ENCODE peak calls at places on chromosomes 16 and 17, in seven cellular contexts. One of them, this sample, is unnamed.

GRCh38 chr16:73002836-73003235 is 45.1 kb downstream of the ZFHX3 start:
- DNase-seq in sigmoid colon: no peak
- DNase-seq in tibial nerve: no peak
- DNase-seq in A549: no peak
- DNase-seq in esophagus muscularis mucosa: no peak
- DNase-seq in upper lobe of left lung: no peak
- DNase-seq in ovary: no peak
- DNase-seq in this sample: no peak

GRCh38 chr16:86740817-86741799 is 162.8 kb downstream of the FOXL1 start:
- DNase-seq in ovary: no peak
- DNase-seq in upper lobe of left lung: no peak
- DNase-seq in tibial nerve: no peak
- DNase-seq in sigmoid colon: peak; percentile 50
- DNase-seq in esophagus muscularis mucosa: no peak
- DNase-seq in A549: peak; percentile 62
- DNase-seq in this sample: no peak

GRCh38 chr16:3032624-3033023 is 4.1 kb downstream of the BICDL2 start:
- DNase-seq in A549: no peak
- DNase-seq in tibial nerve: no peak
- DNase-seq in esophagus muscularis mucosa: no peak
- DNase-seq in ovary: no peak
- DNase-seq in upper lobe of left lung: no peak
- DNase-seq in sigmoid colon: no peak
- DNase-seq in this sample: no peak

GRCh38 chr17:76967762-76968161 is 99.6 kb downstream of the MGAT5B start:
- DNase-seq in upper lobe of left lung: no peak
- DNase-seq in tibial nerve: no peak
- DNase-seq in esophagus muscularis mucosa: no peak
- DNase-seq in ovary: no peak
- DNase-seq in sigmoid colon: no peak
- DNase-seq in A549: no peak
- DNase-seq in this sample: no peak

GRCh38 chr16:58493756-58494431 is 6.0 kb upstream of the NDRG4 start:
- DNase-seq in tibial nerve: no peak
- DNase-seq in esophagus muscularis mucosa: no peak
- DNase-seq in ovary: no peak
- DNase-seq in upper lobe of left lung: no peak
- DNase-seq in A549: no peak
- DNase-seq in sigmoid colon: no peak
- DNase-seq in this sample: no peak

GRCh38 chr16:67470314-67470713 is 10.6 kb downstream of the ATP6V0D1 start:
- DNase-seq in ovary: peak; percentile 54
- DNase-seq in esophagus muscularis mucosa: no peak
- DNase-seq in tibial nerve: no peak
- DNase-seq in upper lobe of left lung: peak; percentile 89
- DNase-seq in A549: no peak
- DNase-seq in sigmoid colon: peak; percentile 86
- DNase-seq in this sample: peak; percentile 91

GRCh38 chr16:88515405-88515804 is 54.8 kb upstream of the ZC3H18 start:
- DNase-seq in tibial nerve: no peak
- DNase-seq in esophagus muscularis mucosa: no peak
- DNase-seq in upper lobe of left lung: no peak
- DNase-seq in ovary: no peak
- DNase-seq in sigmoid colon: no peak
- DNase-seq in A549: no peak
- DNase-seq in this sample: no peak

GRCh38 chr17:83104577-83105505 is 25.4 kb downstream of the METRNL start:
- DNase-seq in upper lobe of left lung: no peak
- DNase-seq in tibial nerve: no peak
- DNase-seq in ovary: no peak
- DNase-seq in A549: no peak
- DNase-seq in esophagus muscularis mucosa: no peak
- DNase-seq in sigmoid colon: no peak
- DNase-seq in this sample: no peak

GRCh38 chr16:89721644-89722391 is 481 bp downstream of the ZNF276 start:
- DNase-seq in A549: peak; percentile 56
- DNase-seq in sigmoid colon: no peak
- DNase-seq in upper lobe of left lung: peak; percentile 80
- DNase-seq in esophagus muscularis mucosa: peak; percentile 91
- DNase-seq in tibial nerve: no peak
- DNase-seq in ovary: no peak
- DNase-seq in this sample: peak; percentile 70

GRCh38 chr16:17830651-17831050 is 359.9 kb upstream of the XYLT1 start:
- DNase-seq in sigmoid colon: no peak
- DNase-seq in A549: no peak
- DNase-seq in upper lobe of left lung: no peak
- DNase-seq in esophagus muscularis mucosa: no peak
- DNase-seq in ovary: no peak
- DNase-seq in tibial nerve: no peak
- DNase-seq in this sample: no peak

GRCh38 chr17:3963214-3964201 is 729 bp downstream of the ATP2A3 start:
- DNase-seq in upper lobe of left lung: peak; percentile 64
- DNase-seq in A549: no peak
- DNase-seq in tibial nerve: no peak
- DNase-seq in ovary: no peak
- DNase-seq in esophagus muscularis mucosa: no peak
- DNase-seq in sigmoid colon: no peak
- DNase-seq in this sample: peak; percentile 51

GRCh38 chr16:72371307-72372081 is 199.5 kb upstream of the PMFBP1 start:
- DNase-seq in ovary: no peak
- DNase-seq in esophagus muscularis mucosa: no peak
- DNase-seq in A549: peak; percentile 21
- DNase-seq in upper lobe of left lung: no peak
- DNase-seq in tibial nerve: no peak
- DNase-seq in sigmoid colon: no peak
- DNase-seq in this sample: no peak

GRCh38 chr16:55703003-55704001 is 47.5 kb downstream of the SLC6A2 start:
- DNase-seq in esophagus muscularis mucosa: no peak
- DNase-seq in A549: peak; percentile 70
- DNase-seq in ovary: no peak
- DNase-seq in upper lobe of left lung: no peak
- DNase-seq in tibial nerve: no peak
- DNase-seq in sigmoid colon: no peak
- DNase-seq in this sample: no peak

GRCh38 chr16:69595127-69596036 is 29.6 kb downstream of the NFAT5 start:
- DNase-seq in tibial nerve: no peak
- DNase-seq in esophagus muscularis mucosa: no peak
- DNase-seq in sigmoid colon: no peak
- DNase-seq in upper lobe of left lung: no peak
- DNase-seq in A549: peak; percentile 37
- DNase-seq in ovary: no peak
- DNase-seq in this sample: no peak

GRCh38 chr16:52713740-52714139 is 166.8 kb upstream of the TOX3 start:
- DNase-seq in esophagus muscularis mucosa: peak; percentile 55
- DNase-seq in A549: no peak
- DNase-seq in tibial nerve: no peak
- DNase-seq in upper lobe of left lung: no peak
- DNase-seq in sigmoid colon: no peak
- DNase-seq in ovary: no peak
- DNase-seq in this sample: no peak
- TF ChIP-seq EP300 in esophagus muscularis mucosa: no peak
- TF ChIP-seq EP300 in A549: no peak
- TF ChIP-seq EP300 in tibial nerve: no peak
- TF ChIP-seq EP300 in upper lobe of left lung: no peak
- TF ChIP-seq EP300 in sigmoid colon: no peak
- TF ChIP-seq EP300 in ovary: no peak
- TF ChIP-seq EP300 in this sample: no peak

GRCh38 chr17:64504769-64505319 is 1.2 kb downstream of the DDX5 start:
- DNase-seq in esophagus muscularis mucosa: no peak
- DNase-seq in sigmoid colon: no peak
- DNase-seq in A549: peak; percentile 45
- DNase-seq in tibial nerve: no peak
- DNase-seq in ovary: peak; percentile 41
- DNase-seq in upper lobe of left lung: no peak
- DNase-seq in this sample: no peak

GRCh38 chr17:64507418-64507766 is 615 bp downstream of the CEP95 start:
- DNase-seq in A549: peak; percentile 76
- DNase-seq in esophagus muscularis mucosa: no peak
- DNase-seq in upper lobe of left lung: no peak
- DNase-seq in sigmoid colon: no peak
- DNase-seq in ovary: no peak
- DNase-seq in tibial nerve: no peak
- DNase-seq in this sample: no peak

GRCh38 chr17:64505320-64506200 is 529 bp downstream of the DDX5 start:
- DNase-seq in sigmoid colon: peak; percentile 97
- DNase-seq in A549: peak; percentile 84
- DNase-seq in tibial nerve: peak; percentile 87
- DNase-seq in upper lobe of left lung: peak; percentile 91
- DNase-seq in ovary: peak; percentile 93
- DNase-seq in esophagus muscularis mucosa: peak; percentile 97
- DNase-seq in this sample: peak; percentile 94

GRCh38 chr17:64506576-64507417 is at the start of gene CEP95:
- DNase-seq in A549: no peak
- DNase-seq in upper lobe of left lung: peak; percentile 93
- DNase-seq in sigmoid colon: peak; percentile 99
- DNase-seq in ovary: peak; percentile 98
- DNase-seq in tibial nerve: peak; percentile 93
- DNase-seq in esophagus muscularis mucosa: peak; percentile 98
- DNase-seq in this sample: peak; percentile 93

DNA sequence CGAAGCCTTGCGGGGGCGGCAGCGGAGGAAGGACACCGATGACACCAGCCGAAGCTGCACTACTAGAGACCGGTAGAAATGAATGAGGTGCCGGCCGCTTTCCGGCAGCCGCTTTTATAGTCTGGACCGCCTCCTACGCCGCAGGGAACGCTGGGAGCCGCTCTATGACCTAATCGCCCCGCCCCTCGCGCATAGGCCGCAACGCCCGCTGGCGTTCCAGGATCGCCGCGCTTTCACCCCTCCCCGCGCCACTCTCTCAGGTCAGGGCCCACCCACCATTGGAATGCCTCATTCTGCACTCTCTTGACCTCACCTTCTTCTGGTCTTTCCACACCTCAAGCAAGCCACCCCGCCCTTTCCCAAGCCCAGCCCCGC is at the start of gene DDX5:
- DNase-seq in upper lobe of left lung: peak; percentile 99
- DNase-seq in tibial nerve: peak; percentile 93
- DNase-seq in esophagus muscularis mucosa: peak; percentile 100
- DNase-seq in sigmoid colon: peak; percentile 99
- DNase-seq in ovary: peak; percentile 97
- DNase-seq in A549: peak; percentile 99
- DNase-seq in this sample: peak; percentile 98
- TF ChIP-seq EP300 in upper lobe of left lung: peak; percentile 87
- TF ChIP-seq EP300 in tibial nerve: peak; percentile 99
- TF ChIP-seq EP300 in esophagus muscularis mucosa: no peak
- TF ChIP-seq EP300 in sigmoid colon: no peak
- TF ChIP-seq EP300 in ovary: peak; percentile 57
- TF ChIP-seq EP300 in A549: no peak
- TF ChIP-seq EP300 in this sample: no peak

GRCh38 chr16:85302018-85302847 is 190.0 kb upstream of the CIBAR2 start:
- DNase-seq in esophagus muscularis mucosa: no peak
- DNase-seq in A549: no peak
- DNase-seq in tibial nerve: no peak
- DNase-seq in sigmoid colon: no peak
- DNase-seq in ovary: no peak
- DNase-seq in upper lobe of left lung: no peak
- DNase-seq in this sample: no peak
- TF ChIP-seq EP300 in esophagus muscularis mucosa: no peak
- TF ChIP-seq EP300 in A549: no peak
- TF ChIP-seq EP300 in tibial nerve: no peak
- TF ChIP-seq EP300 in sigmoid colon: no peak
- TF ChIP-seq EP300 in ovary: no peak
- TF ChIP-seq EP300 in upper lobe of left lung: no peak
- TF ChIP-seq EP300 in this sample: no peak

GRCh38 chr17:34412534-34412933 is 49.5 kb upstream of the CCL1 start:
- DNase-seq in A549: no peak
- DNase-seq in upper lobe of left lung: no peak
- DNase-seq in esophagus muscularis mucosa: no peak
- DNase-seq in sigmoid colon: no peak
- DNase-seq in ovary: no peak
- DNase-seq in tibial nerve: no peak
- DNase-seq in this sample: no peak

GRCh38 chr17:34414338-34414737 is 51.3 kb upstream of the CCL1 start:
- DNase-seq in tibial nerve: no peak
- DNase-seq in A549: no peak
- DNase-seq in upper lobe of left lung: no peak
- DNase-seq in esophagus muscularis mucosa: no peak
- DNase-seq in ovary: no peak
- DNase-seq in sigmoid colon: no peak
- DNase-seq in this sample: no peak

GRCh38 chr17:34413443-34414076 is 50.5 kb upstream of the CCL1 start:
- DNase-seq in upper lobe of left lung: no peak
- DNase-seq in A549: no peak
- DNase-seq in ovary: no peak
- DNase-seq in sigmoid colon: no peak
- DNase-seq in tibial nerve: no peak
- DNase-seq in esophagus muscularis mucosa: no peak
- DNase-seq in this sample: no peak

GRCh38 chr17:34412022-34412421 is 49.0 kb upstream of the CCL1 start:
- DNase-seq in esophagus muscularis mucosa: no peak
- DNase-seq in upper lobe of left lung: no peak
- DNase-seq in tibial nerve: no peak
- DNase-seq in A549: no peak
- DNase-seq in sigmoid colon: no peak
- DNase-seq in ovary: no peak
- DNase-seq in this sample: no peak

DNA sequence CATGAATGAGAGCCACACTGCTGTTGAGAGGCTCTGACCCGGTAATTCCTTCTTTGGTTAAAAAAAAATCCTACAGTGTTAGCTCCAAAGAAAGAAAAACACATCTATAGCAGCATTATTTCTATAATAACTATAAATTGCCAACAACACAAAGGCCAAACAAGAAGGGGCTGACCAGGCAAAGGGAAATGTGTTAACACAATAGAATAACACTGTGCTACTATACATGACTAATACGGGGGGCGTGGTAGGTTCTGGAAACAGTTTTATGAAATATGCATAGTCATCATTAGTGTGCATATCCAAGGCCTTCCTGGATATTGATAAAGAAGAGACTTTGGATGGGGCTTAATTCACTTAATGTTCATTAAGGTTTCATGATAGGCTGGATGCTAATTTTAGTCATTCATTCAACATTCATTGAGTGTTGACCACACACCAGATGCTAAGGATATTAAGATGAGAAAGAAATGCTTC is 50.0 kb upstream of the CCL1 start:
- DNase-seq in A549: peak; percentile 58
- DNase-seq in tibial nerve: no peak
- DNase-seq in upper lobe of left lung: no peak
- DNase-seq in esophagus muscularis mucosa: no peak
- DNase-seq in ovary: no peak
- DNase-seq in sigmoid colon: no peak
- DNase-seq in this sample: no peak
- TF ChIP-seq EP300 in A549: no peak
- TF ChIP-seq EP300 in tibial nerve: no peak
- TF ChIP-seq EP300 in upper lobe of left lung: no peak
- TF ChIP-seq EP300 in esophagus muscularis mucosa: no peak
- TF ChIP-seq EP300 in ovary: no peak
- TF ChIP-seq EP300 in sigmoid colon: no peak
- TF ChIP-seq EP300 in this sample: no peak